ENCODE peak calls at places on chromosomes 7 and 10, in seven cellular contexts. R is MM.1S, H is sigmoid colon, D is heart right ventricle, A is esophagus squamous epithelium, J is breast epithelium, P is A549. L is an unnamed sample.

GRCh38 chr10:124285587-124286527 is 132.9 kb downstream of the OAT start:
- DNase-seq in H (peak), A (no peak), D (no peak), R (peak), P (no peak), J (peak), L (peak)

GRCh38 chr10:86440874-86441838 is 74.6 kb upstream of the GRID1 start:
- DNase-seq in H (no peak), R (no peak), D (no peak), A (no peak), J (no peak), P (peak), L (no peak)

GRCh38 chr7:23350466-23350865 is 51.3 kb downstream of the MALSU1 start:
- DNase-seq in D (no peak), H (no peak), R (no peak), P (no peak), A (no peak), J (no peak), L (no peak)

GRCh38 chr10:105952153-105952552 is 1212.4 kb downstream of the SORCS1 start:
- DNase-seq in P (no peak), J (no peak), H (no peak), R (peak), D (no peak), A (no peak), L (no peak)

GRCh38 chr7:157235357-157236018 is 96.8 kb downstream of the UBE3C start:
- DNase-seq in D (no peak), P (no peak), J (no peak), A (no peak), R (no peak), H (no peak), L (no peak)

GRCh38 chr7:151850484-151851159 is 26.3 kb downstream of the PRKAG2 start:
- DNase-seq in J (no peak), D (no peak), P (no peak), H (no peak), A (no peak), R (no peak), L (peak)

GRCh38 chr10:14687340-14687739 is 87.4 kb downstream of the FAM107B start:
- DNase-seq in A (no peak), R (no peak), J (no peak), H (no peak), D (no peak), P (no peak), L (no peak)

GRCh38 chr7:106584914-106585759 is 75.8 kb downstream of the CCDC71L start:
- DNase-seq in R (no peak), H (no peak), A (no peak), P (no peak), D (no peak), J (no peak), L (no peak)

GRCh38 chr7:70778585-70778984 is 353.4 kb upstream of the GALNT17 start:
- DNase-seq in D (no peak), A (no peak), H (no peak), P (no peak), J (no peak), R (no peak), L (no peak)

GRCh38 chr10:110350812-110351211 is 46.1 kb upstream of the SMNDC1 start:
- DNase-seq in R (no peak), A (no peak), D (no peak), H (no peak), J (no peak), P (no peak), L (no peak)

GRCh38 chr10:43120948-43121290 is 17.3 kb upstream of the CSGALNACT2 start:
- DNase-seq in J (no peak), P (no peak), H (no peak), R (no peak), D (no peak), A (no peak), L (no peak)

GRCh38 chr10:125284875-125285597 is 124.7 kb upstream of the CTBP2 start:
- DNase-seq in D (no peak), J (no peak), P (no peak), R (no peak), A (no peak), H (no peak), L (no peak)

GRCh38 chr7:149293946-149294640 is 32.1 kb downstream of the ZNF783 start:
- DNase-seq in H (no peak), D (no peak), A (no peak), P (no peak), J (no peak), R (no peak), L (no peak)

GRCh38 chr10:72483452-72483851 is 128.7 kb upstream of the DNAJB12 start:
- DNase-seq in A (no peak), H (no peak), R (no peak), P (no peak), D (no peak), J (no peak), L (no peak)

GRCh38 chr7:1713502-1714484 is 43.7 kb downstream of the ELFN1 start:
- DNase-seq in R (no peak), A (no peak), D (peak), P (no peak), H (no peak), J (no peak), L (no peak)

GRCh38 chr10:114709966-114710365 is 51.9 kb upstream of the ABLIM1 start:
- DNase-seq in H (no peak), J (no peak), D (no peak), R (no peak), A (no peak), P (no peak), L (no peak)

GRCh38 chr10:124116771-124117510 is 23.5 kb upstream of the CHST15 start:
- DNase-seq in J (no peak), D (no peak), A (no peak), H (no peak), P (no peak), R (no peak), L (no peak)

GRCh38 chr10:118571123-118571522 is 24.3 kb downstream of the PRLHR start:
- DNase-seq in H (peak), R (no peak), A (no peak), P (no peak), D (no peak), J (no peak), L (no peak)

GRCh38 chr10:122170802-122171201 is 100.3 kb upstream of the BTBD16 start:
- DNase-seq in D (no peak), A (no peak), P (no peak), J (no peak), R (no peak), H (no peak), L (no peak)

GRCh38 chr10:129568562-129569344 is 101.7 kb downstream of the MGMT start:
- DNase-seq in R (no peak), P (no peak), D (no peak), H (no peak), A (no peak), J (no peak), L (no peak)

GRCh38 chr10:81564143-81564542 is 310.9 kb upstream of the NRG3 start:
- DNase-seq in J (no peak), R (no peak), P (no peak), D (no peak), A (no peak), H (no peak), L (no peak)

GRCh38 chr10:79063661-79064490 is 4.9 kb upstream of the ZMIZ1 start:
- DNase-seq in A (no peak), R (peak), J (no peak), H (peak), P (no peak), D (no peak), L (peak)

GRCh38 chr7:53383131-53383530 is 347.7 kb downstream of the POM121L12 start:
- DNase-seq in D (no peak), J (no peak), R (no peak), H (no peak), A (no peak), P (no peak), L (no peak)

GRCh38 chr10:69464801-69465401 is 13.6 kb downstream of the TSPAN15 start:
- DNase-seq in A (no peak), H (peak), R (no peak), P (no peak), D (no peak), J (no peak), L (peak)

GRCh38 chr10:103917326-103918052 is 495 bp downstream of the STN1 start:
- DNase-seq in H (peak), D (peak), A (no peak), R (peak), J (peak), P (peak), L (peak)

GRCh38 chr7:120941856-120942255 is 8.7 kb upstream of the ING3 start:
- DNase-seq in J (no peak), H (no peak), R (no peak), P (no peak), A (no peak), D (no peak), L (no peak)

GRCh38 chr7:7653568-7654187 is 13.1 kb downstream of the UMAD1 start:
- DNase-seq in D (no peak), J (no peak), A (no peak), H (no peak), P (peak), R (peak), L (no peak)

GRCh38 chr10:29590598-29591415 is 44.0 kb downstream of the SVIL start:
- DNase-seq in R (peak), D (no peak), A (no peak), H (no peak), J (no peak), P (peak), L (no peak)

GRCh38 chr10:91691255-91691654 is 58.4 kb upstream of the PPP1R3C start:
- DNase-seq in A (no peak), H (no peak), P (no peak), D (no peak), R (no peak), J (no peak), L (no peak)

GRCh38 chr7:121924273-121925184 is 51.6 kb downstream of the PTPRZ1 start:
- DNase-seq in D (no peak), H (no peak), A (no peak), J (no peak), R (no peak), P (no peak), L (no peak)

GRCh38 chr7:79770053-79770452 is 316.6 kb upstream of the MAGI2 start:
- DNase-seq in J (no peak), H (no peak), R (no peak), A (no peak), D (no peak), P (no peak), L (no peak)

GRCh38 chr7:107592361-107593024 is 12.4 kb downstream of the BCAP29 start:
- DNase-seq in A (no peak), P (no peak), J (no peak), R (no peak), H (no peak), D (no peak), L (no peak)

GRCh38 chr7:11206131-11206921 is 232.7 kb downstream of the PHF14 start:
- DNase-seq in D (no peak), P (no peak), A (no peak), R (no peak), J (no peak), H (no peak), L (no peak)

GRCh38 chr7:105827106-105827870 is 49.1 kb downstream of the ATXN7L1 start:
- DNase-seq in D (no peak), R (no peak), H (no peak), P (no peak), A (no peak), J (no peak), L (no peak)

GRCh38 chr10:70341016-70341415 is 41.4 kb downstream of the LRRC20 start:
- DNase-seq in P (no peak), A (no peak), D (no peak), H (no peak), J (no peak), R (no peak), L (no peak)

GRCh38 chr7:33186187-33186586 is 56.8 kb downstream of the BBS9 start:
- DNase-seq in A (no peak), D (no peak), J (no peak), R (no peak), H (no peak), P (no peak), L (no peak)

GRCh38 chr7:85602196-85602595 is 415.3 kb upstream of the SEMA3D start:
- DNase-seq in J (no peak), A (no peak), D (no peak), R (no peak), H (no peak), P (no peak), L (no peak)

GRCh38 chr10:83764681-83765080 is 374.6 kb upstream of the GHITM start:
- DNase-seq in J (no peak), P (no peak), H (no peak), R (no peak), D (no peak), A (no peak), L (no peak)

GRCh38 chr10:83765711-83766110 is 373.6 kb upstream of the GHITM start:
- DNase-seq in A (no peak), J (no peak), H (no peak), R (no peak), P (no peak), D (no peak), L (no peak)

DNA sequence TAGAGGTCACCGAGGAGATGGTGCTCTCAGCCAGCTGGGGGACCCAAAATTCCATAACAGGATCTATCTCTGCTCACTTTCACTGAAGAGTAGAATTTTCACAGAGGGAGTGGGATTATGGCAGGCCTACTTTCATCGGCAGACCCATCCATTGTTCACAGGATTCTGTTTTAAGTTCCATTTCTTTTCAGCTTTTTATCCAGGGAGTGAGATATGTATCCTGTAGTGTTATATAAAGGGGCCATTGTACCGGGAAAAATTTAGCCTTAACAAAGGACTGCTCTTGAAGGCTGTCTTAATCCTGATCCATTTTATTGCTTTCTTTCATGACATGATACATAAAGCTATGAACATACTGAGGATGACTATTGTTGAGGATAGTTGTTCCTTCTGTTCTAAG is 369.9 kb upstream of the GHITM start:
- DNase-seq in H (no peak), R (no peak), P (no peak), A (no peak), J (no peak), D (no peak), L (no peak)
- H3K27ac ChIP-seq in H (no peak), R (no peak), P (no peak), A (no peak), J (no peak), D (no peak), L (no peak)

GRCh38 chr7:36289833-36290661 is 99.6 kb upstream of the ANLN start:
- DNase-seq in D (no peak), P (peak), A (no peak), J (no peak), R (no peak), H (no peak), L (no peak)
- H3K27ac ChIP-seq in D (no peak), P (peak), A (peak), J (peak), R (no peak), H (peak), L (peak)

GRCh38 chr7:143299840-143300239 is 11.7 kb downstream of the CASP2 start:
- DNase-seq in R (peak), H (no peak), J (no peak), P (peak), D (no peak), A (no peak), L (no peak)

GRCh38 chr7:143299346-143299745 is 11.2 kb downstream of the CASP2 start:
- DNase-seq in D (no peak), A (no peak), P (no peak), H (no peak), J (no peak), R (no peak), L (no peak)

GRCh38 chr7:143292873-143293272 is 4.7 kb downstream of the CASP2 start:
- DNase-seq in D (no peak), A (no peak), P (no peak), J (no peak), H (no peak), R (no peak), L (no peak)

GRCh38 chr7:143295870-143296269 is 7.7 kb downstream of the CASP2 start:
- DNase-seq in D (no peak), H (no peak), P (no peak), A (no peak), J (no peak), R (no peak), L (no peak)

GRCh38 chr7:143296686-143297085 is 8.5 kb downstream of the CASP2 start:
- DNase-seq in R (no peak), J (no peak), D (no peak), H (no peak), A (no peak), P (no peak), L (no peak)
- H3K27ac ChIP-seq in R (no peak), J (no peak), D (no peak), H (no peak), A (no peak), P (no peak), L (no peak)

DNA sequence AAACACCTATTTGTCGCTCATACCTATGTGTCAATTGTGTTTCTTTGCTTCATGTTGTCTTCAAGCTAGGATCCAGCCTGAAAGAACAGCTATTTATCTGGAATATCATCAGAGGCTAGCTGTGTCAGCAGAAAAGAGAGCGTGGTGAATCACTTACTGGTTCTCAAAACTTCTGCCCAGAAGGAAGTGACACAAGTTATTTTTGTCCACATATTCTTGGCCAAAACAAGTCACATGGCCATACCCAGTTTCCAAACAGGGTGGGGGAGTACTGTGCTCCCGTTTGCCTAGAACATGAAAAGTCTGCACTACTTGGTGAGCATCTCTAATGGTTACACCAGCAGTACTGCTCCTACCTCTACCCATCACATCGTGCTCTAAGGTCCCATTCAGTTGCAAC is 160.9 kb upstream of the CSTF2T start:
- DNase-seq in P (no peak), D (peak), A (no peak), H (peak), J (no peak), R (peak), L (no peak)
- H3K27ac ChIP-seq in P (no peak), D (no peak), A (no peak), H (no peak), J (peak), R (peak), L (peak)

DNA sequence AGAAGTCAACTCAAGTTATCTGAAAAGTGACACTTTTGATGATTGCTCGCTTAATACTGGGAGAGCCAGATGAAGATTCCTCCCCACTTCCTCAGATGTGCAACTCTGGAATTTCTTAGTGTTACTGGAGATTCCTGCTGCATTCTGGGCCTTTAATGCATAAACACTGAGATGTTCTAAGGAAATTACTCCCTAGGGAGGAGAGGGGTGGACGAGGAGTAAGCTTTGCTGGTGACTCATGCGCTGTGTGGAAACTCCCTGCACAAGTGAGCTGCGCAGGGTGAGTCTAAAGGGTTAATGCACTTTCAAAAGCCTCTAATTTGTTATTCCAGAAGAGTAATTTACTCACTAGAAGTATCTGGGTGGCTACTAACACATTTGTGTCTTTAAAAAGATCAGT is 46.3 kb downstream of the EGFR start:
- DNase-seq in P (peak), H (peak), D (no peak), R (no peak), A (no peak), J (no peak), L (peak)
- H3K27ac ChIP-seq in P (peak), H (peak), D (no peak), R (no peak), A (peak), J (peak), L (peak)

DNA sequence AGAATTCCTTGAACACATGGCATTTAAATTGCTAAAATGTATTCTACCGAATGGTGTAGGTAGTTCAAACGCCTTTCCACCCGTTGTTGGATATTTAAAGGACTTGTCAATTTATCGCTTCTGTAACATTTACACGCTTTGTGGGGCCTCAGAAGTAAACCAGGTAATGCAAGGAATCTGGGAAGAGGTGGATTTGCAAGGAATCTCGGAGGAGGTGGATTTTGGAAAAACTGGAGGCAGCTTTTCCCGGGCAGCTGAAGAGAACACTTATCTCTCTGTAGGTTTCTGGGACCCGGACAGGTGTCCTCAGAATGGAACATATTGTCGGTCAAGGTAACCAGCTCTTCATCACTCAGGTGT is 592 bp upstream of the MAPK8 start:
- DNase-seq in R (no peak), D (no peak), A (no peak), J (no peak), H (no peak), P (no peak), L (no peak)
- H3K27ac ChIP-seq in R (no peak), D (no peak), A (peak), J (peak), H (peak), P (peak), L (peak)

GRCh38 chr10:19119191-19119590 is 70.6 kb downstream of the MALRD1 start:
- DNase-seq in J (no peak), H (no peak), A (no peak), D (no peak), P (no peak), R (no peak), L (no peak)
- H3K27ac ChIP-seq in J (no peak), H (no peak), A (no peak), D (no peak), P (no peak), R (no peak), L (no peak)